ENCODE peak calls at places on chromosome 13, in six cellular contexts. D is brain microvascular endothelial cell; S is Peyer's patch; V is neural progenitor cell; X is lower lobe of right lung; Y is CD8-positive, alpha-beta memory T cell. P is an unnamed sample.
A peak's percentile ranks its signal among the peaks of the same experiment; 100 is the strongest.

GRCh38 chr13:36706755-36707154 is 32.9 kb downstream of the SERTM1 start:
- DNase-seq in Y (no peak), S (no peak), X (no peak), D (peak; percentile 74), V (no peak), P (no peak)

GRCh38 chr13:110743687-110744086 is 30.2 kb downstream of the ING1 start:
- DNase-seq in S (no peak), V (no peak), D (no peak), Y (no peak), X (no peak), P (no peak)

GRCh38 chr13:31045621-31046081 is 113.2 kb downstream of the TEX26 start:
- DNase-seq in D (peak; percentile 93), X (peak; percentile 88), S (peak; percentile 83), V (no peak), Y (no peak), P (peak; percentile 65)

GRCh38 chr13:20404488-20405222 is 121.0 kb downstream of the CRYL1 start:
- DNase-seq in Y (no peak), D (no peak), V (no peak), S (no peak), X (no peak), P (no peak)

GRCh38 chr13:41693434-41693833 is 236.1 kb downstream of the RGCC start:
- DNase-seq in S (no peak), V (no peak), Y (no peak), X (no peak), D (no peak), P (no peak)

GRCh38 chr13:46010148-46010547 is 42.4 kb downstream of the ZC3H13 start:
- DNase-seq in X (no peak), S (no peak), V (peak; percentile 40), D (no peak), Y (no peak), P (no peak)

GRCh38 chr13:73341748-73342147 is 282.9 kb downstream of the KLF5 start:
- DNase-seq in V (no peak), X (no peak), Y (no peak), D (peak; percentile 11), S (no peak), P (no peak)

GRCh38 chr13:90806905-90807304 is 540.6 kb upstream of the MIR17HG start:
- DNase-seq in D (no peak), Y (no peak), X (no peak), S (no peak), V (peak; percentile 2), P (no peak)

GRCh38 chr13:52850396-52851152 is 2.1 kb upstream of the PCDH8 start:
- DNase-seq in D (no peak), Y (no peak), S (peak; percentile 75), V (peak; percentile 93), X (peak; percentile 78), P (peak; percentile 68)

GRCh38 chr13:75263741-75264407 is 218.1 kb downstream of the TBC1D4 start:
- DNase-seq in Y (no peak), X (no peak), D (no peak), S (no peak), V (no peak), P (no peak)

GRCh38 chr13:27820524-27821482 is 28.5 kb downstream of the GSX1 start:
- DNase-seq in X (no peak), S (no peak), D (no peak), V (peak; percentile 82), Y (no peak), P (no peak)

GRCh38 chr13:113243847-113244246 is 34.4 kb downstream of the CUL4A start:
- DNase-seq in S (no peak), X (no peak), V (no peak), Y (no peak), D (no peak), P (no peak)

GRCh38 chr13:113245858-113246791 is 36.7 kb downstream of the CUL4A start:
- DNase-seq in S (no peak), D (no peak), Y (no peak), V (peak; percentile 21), X (no peak), P (no peak)
- H3K36me3 ChIP-seq in S (no peaks in the 10 kb centered on the region), D (peaks cover 71% of the 10 kb centered on the region), Y (peaks cover 69% of the 10 kb centered on the region), V (peaks cover 14% of the 10 kb centered on the region), X (peaks cover 99% of the 10 kb centered on the region), P (peaks cover 87% of the 10 kb centered on the region)

GRCh38 chr13:79482271-79482970 is 1.5 kb downstream of the NDFIP2 start:
- DNase-seq in X (no peak), S (no peak), D (no peak), Y (no peak), V (no peak), P (no peak)
- H3K27ac ChIP-seq in X (peak overlapping the region; percentile 84), S (peak overlapping the region; percentile 71), D (peak overlapping the region; percentile 25), Y (no peak overlapping the region), V (no peak overlapping the region), P (no peak overlapping the region)

DNA sequence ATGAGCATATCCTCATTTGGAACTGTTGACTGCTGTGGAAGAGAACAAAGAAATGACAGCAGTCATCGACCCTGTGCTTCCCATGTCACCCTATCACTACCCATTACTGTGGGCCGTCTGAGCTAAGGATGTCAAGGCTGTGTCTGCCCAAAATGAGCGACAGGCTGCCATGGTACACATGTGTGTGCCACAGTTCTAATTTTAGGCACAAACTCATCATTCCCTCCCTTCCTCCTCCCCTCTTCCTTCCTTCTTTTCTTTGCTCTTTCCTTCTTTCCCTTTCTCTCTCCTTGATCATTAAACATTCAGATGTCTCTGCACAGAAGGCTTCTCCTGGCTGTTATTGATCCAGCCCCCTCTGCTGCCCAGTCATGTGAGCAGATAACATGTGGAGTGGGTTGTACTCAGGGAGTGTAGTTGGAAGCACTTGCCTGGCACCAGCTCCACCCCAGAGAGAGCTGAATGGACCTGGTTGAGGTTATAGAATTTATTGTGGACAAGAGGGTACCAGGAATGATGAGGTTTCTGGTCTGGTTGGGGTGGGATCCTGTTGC is 6.3 kb downstream of the FGF9 start:
- DNase-seq in D (no peak), S (no peak), X (no peak), V (no peak), Y (no peak), P (no peak)
- H3K27me3 ChIP-seq in D (peaks cover 42% of the 10 kb centered on the region), S (no peaks in the 10 kb centered on the region), X (peaks cover 50% of the 10 kb centered on the region), V (peaks cover 65% of the 10 kb centered on the region), Y (peaks cover 25% of the 10 kb centered on the region), P (no peaks in the 10 kb centered on the region)

DNA sequence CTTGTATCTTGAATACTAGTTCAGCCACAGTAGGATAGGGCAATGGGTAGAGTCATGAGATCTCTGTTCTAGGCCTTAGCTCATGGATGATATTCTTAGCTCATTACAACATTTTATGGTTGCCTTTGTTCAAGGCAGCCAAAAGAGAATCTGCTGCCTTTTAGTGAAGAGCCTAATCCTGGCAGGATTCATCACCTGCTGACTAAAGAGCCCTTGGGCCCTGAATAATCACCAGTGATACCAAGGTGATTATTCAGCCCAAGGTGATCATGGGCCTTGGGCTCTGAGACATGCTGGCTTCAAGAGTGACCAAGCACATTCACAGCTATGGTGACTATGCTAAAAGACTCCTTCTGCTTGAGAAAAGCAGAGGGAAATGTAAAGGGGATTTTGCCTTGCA is 143.3 kb upstream of the MYO16 start:
- DNase-seq in S (no peak), D (no peak), X (no peak), Y (no peak), V (no peak), P (no peak)
- H3K36me3 ChIP-seq in S (no peaks in the 10 kb centered on the region), D (no peaks in the 10 kb centered on the region), X (no peaks in the 10 kb centered on the region), Y (no peaks in the 10 kb centered on the region), V (no peaks in the 10 kb centered on the region), P (no peaks in the 10 kb centered on the region)

GRCh38 chr13:102784501-102784900 is 10.9 kb upstream of the TEX30 start:
- DNase-seq in X (no peak), V (no peak), Y (no peak), S (no peak), D (no peak), P (no peak)

GRCh38 chr13:102777716-102778115 is 4.1 kb upstream of the TEX30 start:
- DNase-seq in D (no peak), V (peak; percentile 45), Y (no peak), X (no peak), S (no peak), P (no peak)

GRCh38 chr13:102781591-102781990 is 8.0 kb upstream of the TEX30 start:
- DNase-seq in V (no peak), S (no peak), X (no peak), D (no peak), Y (no peak), P (no peak)

GRCh38 chr13:102774596-102775375 is 1.2 kb upstream of the TEX30 start:
- DNase-seq in D (no peak), Y (no peak), S (no peak), V (peak; percentile 12), X (no peak), P (no peak)

GRCh38 chr13:102779426-102780159 is 6.0 kb upstream of the TEX30 start:
- DNase-seq in Y (peak; percentile 44), D (no peak), S (no peak), V (no peak), X (no peak), P (no peak)
- H3K27ac ChIP-seq in Y (no peak overlapping the region), D (no peak overlapping the region), S (peak overlapping the region; percentile 51), V (no peak overlapping the region), X (no peak overlapping the region), P (no peak overlapping the region)

GRCh38 chr13:78981913-78982312 is 323.0 kb upstream of the OBI1 start:
- DNase-seq in D (no peak), S (no peak), Y (no peak), V (no peak), X (no peak), P (no peak)
- H3K27me3 ChIP-seq in D (no peaks in the 10 kb centered on the region), S (no peaks in the 10 kb centered on the region), Y (no peaks in the 10 kb centered on the region), V (peaks cover 11% of the 10 kb centered on the region), X (no peaks in the 10 kb centered on the region), P (no peaks in the 10 kb centered on the region)

DNA sequence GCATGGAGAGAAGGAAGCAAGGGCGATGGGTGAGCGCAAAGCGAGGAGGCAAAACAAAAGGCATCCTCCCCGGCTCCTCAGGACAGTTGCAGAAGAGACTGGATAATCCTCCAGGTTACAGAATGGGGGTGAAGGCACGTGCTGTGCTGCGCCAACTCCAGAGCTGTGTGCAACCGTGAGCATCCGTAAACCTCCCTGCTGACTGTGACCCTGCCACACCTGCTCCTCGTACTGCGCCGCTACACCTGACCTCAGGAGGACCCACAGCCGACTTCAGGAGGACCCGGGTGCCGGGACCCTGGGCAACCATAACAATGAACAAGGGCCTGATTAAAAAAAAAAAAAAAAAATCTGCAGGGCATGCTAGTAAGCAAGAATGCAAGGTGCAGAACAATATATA is 68.7 kb downstream of the SLC7A1 start:
- DNase-seq in D (no peak), X (no peak), S (peak; percentile 33), V (no peak), Y (no peak), P (no peak)
- H3K36me3 ChIP-seq in D (peaks cover 54% of the 10 kb centered on the region), X (peaks cover 30% of the 10 kb centered on the region), S (no peaks in the 10 kb centered on the region), V (no peaks in the 10 kb centered on the region), Y (peaks cover 25% of the 10 kb centered on the region), P (peaks cover 40% of the 10 kb centered on the region)

P was measured in right atrium auricular region.